ENCODE peak calls at places on chromosomes 6 and 20, in eight cellular contexts. F, L, M, T, Y, P, H and I are unnamed samples.

GRCh38 chr6:36890264-36890663 is 4.5 kb downstream of the C6orf89 start:
- DNase-seq in T (no peak), L (no peak), F (no peak), M (no peak), Y (no peak), P (no peak), H (no peak), I (no peak)

GRCh38 chr20:23205656-23206055 is 119.5 kb upstream of the CD93 start:
- DNase-seq in H (no peak), Y (peak; percentile 84), T (no peak), F (no peak), M (peak; percentile 59), L (peak; percentile 63), P (no peak), I (peak; percentile 72)

GRCh38 chr20:51534764-51535386 is 7.6 kb downstream of the NFATC2 start:
- DNase-seq in P (no peak), L (no peak), T (no peak), F (no peak), Y (no peak), H (no peak), M (no peak), I (no peak)

GRCh38 chr20:63553933-63554290 is at the start of gene FNDC11:
- DNase-seq in H (no peak), M (no peak), Y (peak; percentile 80), P (no peak), L (peak; percentile 58), F (no peak), T (peak; percentile 70), I (peak; percentile 87)

GRCh38 chr20:43691928-43692524 is 25.1 kb downstream of the MYBL2 start:
- DNase-seq in P (peak; percentile 45), T (peak; percentile 64), Y (peak; percentile 71), M (peak; percentile 31), H (peak; percentile 29), L (peak; percentile 58), F (no peak), I (peak; percentile 69)

GRCh38 chr20:35837577-35838195 is 65.9 kb downstream of the PHF20 start:
- DNase-seq in L (no peak), H (no peak), M (no peak), F (no peak), T (no peak), P (no peak), Y (no peak), I (peak; percentile 7)

GRCh38 chr6:81996414-81996813 is 243.9 kb upstream of the TENT5A start:
- DNase-seq in M (peak; percentile 91), T (no peak), H (no peak), P (no peak), Y (no peak), L (no peak), F (peak; percentile 57), I (no peak)

GRCh38 chr6:157432231-157432630 is 51.2 kb downstream of the ZDHHC14 start:
- DNase-seq in L (no peak), H (no peak), M (no peak), T (no peak), Y (no peak), F (no peak), P (no peak), I (no peak)

GRCh38 chr6:80477591-80478370 is 371.3 kb downstream of the BCKDHB start:
- DNase-seq in Y (peak; percentile 11), F (no peak), T (no peak), H (no peak), L (no peak), P (no peak), M (no peak), I (no peak)

GRCh38 chr6:106431972-106432371 is 71.5 kb downstream of the CRYBG1 start:
- DNase-seq in F (no peak), T (no peak), P (peak; percentile 54), Y (no peak), L (no peak), M (peak; percentile 31), H (no peak), I (no peak)

GRCh38 chr20:10171864-10172751 is 46.5 kb upstream of the SNAP25 start:
- DNase-seq in P (peak; percentile 40), M (peak; percentile 46), L (peak; percentile 73), Y (peak; percentile 67), T (peak; percentile 45), H (no peak), F (no peak), I (peak; percentile 63)

GRCh38 chr6:89781070-89782034 is 38.2 kb downstream of the MDN1 start:
- DNase-seq in M (no peak), P (no peak), F (no peak), H (no peak), Y (no peak), T (no peak), L (no peak), I (no peak)

GRCh38 chr6:54014440-54014839 is 96.8 kb upstream of the MLIP start:
- DNase-seq in L (no peak), F (no peak), Y (no peak), T (no peak), P (no peak), H (no peak), M (no peak), I (no peak)

GRCh38 chr6:54018722-54019121 is 92.5 kb upstream of the MLIP start:
- DNase-seq in Y (no peak), P (no peak), F (no peak), T (peak; percentile 67), M (no peak), L (no peak), H (no peak), I (no peak)

GRCh38 chr6:54020311-54020710 is 90.9 kb upstream of the MLIP start:
- DNase-seq in T (no peak), F (no peak), L (no peak), Y (no peak), P (no peak), H (no peak), M (peak; percentile 19), I (no peak)

GRCh38 chr6:54017877-54018276 is 93.4 kb upstream of the MLIP start:
- DNase-seq in P (no peak), H (no peak), T (no peak), Y (no peak), L (no peak), M (no peak), F (no peak), I (no peak)

DNA sequence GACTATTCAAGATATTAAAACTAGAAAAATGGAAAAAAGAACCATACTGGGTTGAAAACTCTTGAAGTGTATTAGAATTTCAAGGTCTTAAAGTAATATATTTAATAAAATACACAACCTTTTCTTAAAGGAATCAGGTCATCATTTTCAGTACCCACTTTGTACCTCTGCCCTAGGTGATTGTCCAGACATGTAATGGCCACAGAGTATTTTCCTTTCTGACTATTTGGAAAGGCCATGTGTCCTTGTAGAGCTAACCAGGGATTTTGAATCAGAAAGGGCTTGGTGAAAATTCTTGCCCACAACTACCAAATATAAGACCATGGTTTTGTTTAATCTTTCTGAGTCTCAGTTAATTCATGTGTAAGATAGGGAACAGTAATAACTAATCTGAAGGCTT is 91.4 kb upstream of the MLIP start:
- DNase-seq in M (no peak), F (no peak), L (no peak), H (no peak), Y (no peak), P (no peak), T (no peak), I (no peak)
- H3K27me3 ChIP-seq in M (no peaks in the 10 kb centered on the region), F (no peaks in the 10 kb centered on the region), L (no peaks in the 10 kb centered on the region), H (no peaks in the 10 kb centered on the region), Y (no peaks in the 10 kb centered on the region), P (no peaks in the 10 kb centered on the region), T (no peaks in the 10 kb centered on the region), I (no peaks in the 10 kb centered on the region)

GRCh38 chr20:40082436-40082835 is 606.6 kb downstream of the MAFB start:
- DNase-seq in T (no peak), M (no peak), P (no peak), H (no peak), L (no peak), Y (no peak), F (no peak), I (no peak)

GRCh38 chr20:40090236-40090635 is 598.8 kb downstream of the MAFB start:
- DNase-seq in M (peak; percentile 72), L (no peak), H (no peak), Y (no peak), P (no peak), F (no peak), T (no peak), I (no peak)

GRCh38 chr20:40085513-40085912 is 603.5 kb downstream of the MAFB start:
- DNase-seq in Y (no peak), H (no peak), T (no peak), L (no peak), F (no peak), M (no peak), P (no peak), I (no peak)

GRCh38 chr20:40081653-40082052 is 607.4 kb downstream of the MAFB start:
- DNase-seq in T (no peak), M (no peak), P (no peak), Y (no peak), F (no peak), H (no peak), L (no peak), I (no peak)

DNA sequence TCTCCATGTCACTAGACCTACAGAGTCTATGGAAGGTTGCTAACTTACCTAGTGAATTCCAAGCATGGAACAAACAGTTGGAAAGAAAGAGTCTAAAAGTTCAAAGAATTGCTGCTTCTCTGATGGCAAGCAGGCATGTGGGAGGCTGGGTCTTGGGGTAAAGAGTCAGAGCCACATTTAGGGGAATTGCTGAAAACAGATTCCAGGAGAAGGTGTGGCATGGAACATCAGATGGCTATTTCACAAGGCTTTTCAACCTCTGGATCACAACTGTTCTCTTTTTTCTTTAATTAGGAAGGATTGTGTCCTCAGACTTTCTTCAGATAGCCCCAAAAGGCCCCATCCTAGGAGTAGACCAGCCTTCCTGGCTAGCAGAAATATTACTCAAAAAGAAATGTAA is 601.5 kb downstream of the MAFB start:
- DNase-seq in L (no peak), Y (no peak), M (no peak), P (no peak), T (no peak), F (no peak), H (no peak), I (no peak)
- TF ChIP-seq CTCF in L (no peak), Y (no peak), M (no peak), P (no peak), T (no peak), F (no peak), H (no peak), I (no peak)

DNA sequence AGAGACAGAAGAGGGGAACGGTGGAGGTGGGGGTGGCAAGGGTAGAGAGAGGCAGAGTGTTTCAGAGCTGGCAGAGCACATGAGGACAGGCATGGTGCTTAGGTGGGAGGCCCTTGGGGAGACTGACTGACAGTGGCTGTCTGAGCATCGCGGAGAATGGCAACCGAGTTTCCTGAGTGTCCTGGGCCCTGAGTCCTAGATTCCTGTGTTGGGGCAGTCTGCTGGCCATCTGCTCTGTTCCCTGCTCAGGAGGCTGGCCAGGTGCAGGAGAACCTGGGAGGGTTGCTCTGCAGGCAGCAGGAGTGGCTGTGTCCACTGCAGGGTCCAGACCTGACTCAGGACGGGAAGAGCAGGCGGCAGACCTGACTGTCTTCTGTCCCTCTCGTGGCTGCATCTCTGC is 248.9 kb downstream of the LRFN2 start:
- DNase-seq in H (no peak), F (no peak), P (no peak), L (no peak), T (no peak), M (no peak), Y (no peak), I (no peak)
- H3K27me3 ChIP-seq in H (peaks cover 81% of the 10 kb centered on the region), F (no peaks in the 10 kb centered on the region), P (peaks cover 75% of the 10 kb centered on the region), L (no peaks in the 10 kb centered on the region), T (peaks cover 3% of the 10 kb centered on the region), M (peaks cover 4% of the 10 kb centered on the region), Y (peaks cover 30% of the 10 kb centered on the region), I (no peaks in the 10 kb centered on the region)

DNA sequence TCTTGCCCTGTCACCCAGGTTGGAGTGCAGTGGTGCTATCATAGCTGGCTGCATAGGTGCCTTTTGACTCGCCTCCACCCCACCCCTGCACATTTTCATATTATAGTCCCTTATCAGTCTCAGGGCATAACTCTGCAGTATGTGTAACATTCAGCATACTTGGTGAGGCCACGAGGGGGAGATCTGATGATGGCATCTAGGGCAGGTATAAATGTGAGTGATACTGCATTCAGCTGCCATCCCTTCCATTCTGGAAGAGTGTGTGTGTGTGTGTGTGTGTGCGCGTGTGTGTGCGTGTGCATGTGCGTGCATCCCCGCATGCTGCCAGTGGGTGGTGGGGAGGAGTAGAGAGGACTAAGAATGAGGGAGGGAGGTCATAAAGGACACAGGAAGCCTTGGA is 81.4 kb downstream of the JARID2 start:
- DNase-seq in Y (no peak), T (no peak), P (no peak), H (peak; percentile 10), F (no peak), M (peak; percentile 23), L (peak; percentile 44), I (peak; percentile 22)
- TF ChIP-seq CTCF in Y (peak; percentile 10), T (peak; percentile 23), P (no peak), H (peak; percentile 21), F (peak; percentile 14), M (no peak), L (peak; percentile 25), I (no peak)